ENCODE peak calls at places on chromosomes 2 and 18, in six cellular contexts. H is tibial artery; V is activated CD8-positive, alpha-beta T cell treated with anti-CD3 and anti-CD28 coated beads for 36 hours; Y is ovary; E is brain microvascular endothelial cell; Z is upper lobe of left lung. Q is an unnamed sample.

GRCh38 chr18:68397241-68398035 is 317.5 kb downstream of the TMX3 start:
- DNase-seq in H (no peak), V (no peak), Y (no peak), E (no peak), Z (no peak), Q (peak; percentile 6)

GRCh38 chr2:197994751-197995150 is 190.4 kb downstream of the PLCL1 start:
- DNase-seq in H (no peak), V (no peak), Y (no peak), E (no peak), Z (no peak), Q (no peak)

GRCh38 chr2:232195487-232195886 is 183.1 kb upstream of the ALPP start:
- DNase-seq in H (no peak), V (no peak), Y (no peak), E (no peak), Z (no peak), Q (no peak)

GRCh38 chr2:200751786-200752185 is 59.9 kb upstream of the BZW1 start:
- DNase-seq in H (no peak), V (no peak), Y (no peak), E (no peak), Z (no peak), Q (no peak)

GRCh38 chr2:174591740-174592139 is 5.9 kb downstream of the WIPF1 start:
- DNase-seq in H (no peak), V (no peak), Y (no peak), E (no peak), Z (no peak), Q (no peak)

GRCh38 chr2:238305965-238306679 is 14.2 kb upstream of the TRAF3IP1 start:
- DNase-seq in H (no peak), V (no peak), Y (no peak), E (no peak), Z (no peak), Q (no peak)

GRCh38 chr2:14700753-14701152 is 68.2 kb downstream of the LRATD1 start:
- DNase-seq in H (no peak), V (no peak), Y (no peak), E (no peak), Z (no peak), Q (peak; percentile 38)

GRCh38 chr2:119264781-119265692 is 41.4 kb downstream of the STEAP3 start:
- DNase-seq in H (no peak), V (peak; percentile 54), Y (no peak), E (peak; percentile 54), Z (peak; percentile 49), Q (no peak)

GRCh38 chr2:9655441-9656269 is 24.9 kb upstream of the YWHAQ start:
- DNase-seq in H (no peak), V (peak; percentile 88), Y (no peak), E (peak; percentile 95), Z (no peak), Q (peak; percentile 58)

GRCh38 chr2:110659248-110659647 is 18.6 kb downstream of the BUB1 start:
- DNase-seq in H (no peak), V (no peak), Y (no peak), E (peak; percentile 29), Z (no peak), Q (no peak)

GRCh38 chr18:37316468-37316867 is 249.1 kb downstream of the CELF4 start:
- DNase-seq in H (no peak), V (no peak), Y (no peak), E (no peak), Z (no peak), Q (no peak)

GRCh38 chr2:77629529-77629928 is 107.4 kb upstream of the LRRTM4 start:
- DNase-seq in H (no peak), V (no peak), Y (no peak), E (no peak), Z (no peak), Q (peak; percentile 2)

GRCh38 chr18:62324917-62325805 is at the start of gene TNFRSF11A:
- DNase-seq in H (no peak), V (peak; percentile 67), Y (no peak), E (no peak), Z (peak; percentile 61), Q (no peak)
- TF ChIP-seq CTCF in H (peak; percentile 6), V (peak; percentile 64), Y (no peak), E (no peak), Z (peak; percentile 40), Q (peak; percentile 27)

GRCh38 chr2:85011747-85012146 is 40.8 kb downstream of the KCMF1 start:
- DNase-seq in H (no peak), V (no peak), Y (no peak), E (no peak), Z (no peak), Q (no peak)
- TF ChIP-seq CTCF in H (no peak), V (no peak), Y (no peak), E (peak; percentile 39), Z (no peak), Q (no peak)

GRCh38 chr2:105894327-105894944 is 149.7 kb downstream of the NCK2 start:
- DNase-seq in H (no peak), V (no peak), Y (no peak), E (no peak), Z (no peak), Q (no peak)

GRCh38 chr2:105893011-105893995 is 148.6 kb downstream of the NCK2 start:
- DNase-seq in H (no peak), V (no peak), Y (no peak), E (no peak), Z (no peak), Q (no peak)

GRCh38 chr2:105890856-105891255 is 146.1 kb downstream of the NCK2 start:
- DNase-seq in H (no peak), V (no peak), Y (no peak), E (no peak), Z (no peak), Q (no peak)

GRCh38 chr2:105895995-105896764 is 151.5 kb downstream of the NCK2 start:
- DNase-seq in H (no peak), V (peak; percentile 31), Y (no peak), E (no peak), Z (no peak), Q (no peak)

DNA sequence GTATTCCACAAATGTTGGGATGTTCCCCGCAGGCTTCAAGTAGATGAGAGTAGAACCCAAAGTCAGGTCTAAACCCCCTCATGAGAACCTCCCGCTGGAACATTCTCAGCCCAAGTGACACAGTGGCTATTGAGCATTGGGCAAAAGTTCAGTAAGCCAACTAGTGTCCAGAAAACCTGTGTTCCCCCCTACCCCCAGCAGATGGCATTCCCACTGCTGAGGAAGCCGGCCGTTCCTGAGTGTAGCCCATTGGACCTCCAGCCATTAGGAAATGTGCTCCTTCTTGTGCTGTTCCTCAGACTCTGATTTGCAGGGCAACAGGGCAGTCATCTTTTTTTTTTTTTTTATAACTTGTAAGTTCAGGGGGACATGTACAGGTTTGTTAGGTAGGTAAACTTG is 152.1 kb downstream of the NCK2 start:
- DNase-seq in H (no peak), V (no peak), Y (no peak), E (no peak), Z (no peak), Q (no peak)
- TF ChIP-seq CTCF in H (no peak), V (no peak), Y (no peak), E (peak; percentile 30), Z (no peak), Q (no peak)

GRCh38 chr2:172300851-172301250 is 126.5 kb upstream of the ITGA6 start:
- DNase-seq in H (no peak), V (no peak), Y (no peak), E (no peak), Z (no peak), Q (no peak)

GRCh38 chr2:172298009-172298408 is 129.4 kb upstream of the ITGA6 start:
- DNase-seq in H (no peak), V (no peak), Y (no peak), E (no peak), Z (no peak), Q (no peak)

GRCh38 chr2:172297531-172297930 is 129.9 kb upstream of the ITGA6 start:
- DNase-seq in H (no peak), V (no peak), Y (no peak), E (no peak), Z (no peak), Q (no peak)

GRCh38 chr2:172296267-172297046 is 130.9 kb upstream of the ITGA6 start:
- DNase-seq in H (no peak), V (no peak), Y (no peak), E (no peak), Z (no peak), Q (no peak)

GRCh38 chr2:172299741-172300140 is 127.6 kb upstream of the ITGA6 start:
- DNase-seq in H (no peak), V (no peak), Y (no peak), E (peak; percentile 33), Z (no peak), Q (no peak)
- TF ChIP-seq CTCF in H (no peak), V (no peak), Y (no peak), E (no peak), Z (no peak), Q (no peak)

GRCh38 chr2:140808816-140809215 is 1322.0 kb downstream of the LRP1B start:
- DNase-seq in H (no peak), V (no peak), Y (no peak), E (no peak), Z (no peak), Q (no peak)
- TF ChIP-seq CTCF in H (no peak), V (no peak), Y (no peak), E (peak; percentile 18), Z (no peak), Q (peak; percentile 18)

Q was measured in astrocyte of the cerebellum.